ENCODE peak calls at places on chromosomes 1 and 21, in nine cellular contexts. B is MM.1S; T is NCI-H2029; F is AG04450; A is T1000; Z is amniotic stem cell; I is kidney glomerular epithelial cell; O is activated naive CD4-positive, alpha-beta T cell; E is prostate gland. P is an unnamed sample.
A peak's percentile ranks its signal among the peaks of the same experiment; 100 is the strongest.

GRCh38 chr1:38758824-38759223 is 100.7 kb downstream of the RRAGC start:
- DNase-seq in A (no peak), E (no peak), I (no peak), B (no peak), O (no peak), Z (no peak), F (no peak), T (peak; percentile 71), P (no peak)

GRCh38 chr1:205357567-205357966 is 845 bp upstream of the KLHDC8A start:
- DNase-seq in I (no peak), O (no peak), E (no peak), B (no peak), A (no peak), Z (no peak), T (no peak), F (no peak), P (no peak)

GRCh38 chr1:203754455-203754864 is 10.5 kb upstream of the LAX1 start:
- DNase-seq in F (no peak), T (no peak), I (no peak), Z (no peak), E (no peak), A (no peak), B (peak; percentile 93), O (no peak), P (no peak)

GRCh38 chr1:179881642-179882252 is 338 bp upstream of the TOR1AIP1 start:
- DNase-seq in A (no peak), I (peak; percentile 85), O (no peak), B (no peak), F (peak; percentile 85), E (peak; percentile 90), Z (peak; percentile 57), T (peak; percentile 67), P (peak; percentile 88)

GRCh38 chr1:227561303-227561702 is 2.1 kb upstream of the ZNF678 start:
- DNase-seq in F (no peak), T (no peak), O (no peak), I (no peak), E (no peak), Z (no peak), A (no peak), B (no peak), P (no peak)

GRCh38 chr21:45950740-45951515 is 30.6 kb upstream of the COL6A1 start:
- DNase-seq in T (no peak), I (peak; percentile 67), E (peak; percentile 44), F (no peak), B (no peak), Z (no peak), A (no peak), O (no peak), P (peak; percentile 53)

GRCh38 chr1:50268049-50268448 is 155.2 kb downstream of the DMRTA2 start:
- DNase-seq in E (no peak), Z (no peak), I (peak; percentile 57), F (no peak), B (peak; percentile 47), T (no peak), A (no peak), O (no peak), P (peak; percentile 14)

GRCh38 chr1:19448491-19449439 is 36.6 kb downstream of the CAPZB start:
- DNase-seq in B (no peak), F (peak; percentile 85), I (peak; percentile 95), O (no peak), A (peak; percentile 78), T (no peak), Z (peak; percentile 90), E (no peak), P (peak; percentile 63)

GRCh38 chr21:45502006-45502345 is 40.3 kb downstream of the SLC19A1 start:
- DNase-seq in E (no peak), B (no peak), F (no peak), T (no peak), O (no peak), A (no peak), I (no peak), Z (no peak), P (no peak)

GRCh38 chr1:146012703-146013565 is 8.6 kb downstream of the HJV start:
- DNase-seq in O (peak; percentile 7), B (peak; percentile 81), A (peak; percentile 28), E (peak; percentile 61), I (peak; percentile 65), F (peak; percentile 57), T (peak; percentile 59), Z (peak; percentile 90), P (peak; percentile 72)

GRCh38 chr1:47477595-47478080 is 39.8 kb downstream of the FOXD2 start:
- DNase-seq in I (no peak), T (no peak), B (no peak), Z (no peak), F (no peak), O (no peak), E (peak; percentile 11), A (no peak), P (peak; percentile 78)

GRCh38 chr1:204975568-204976235 is 67.3 kb upstream of the CNTN2 start:
- DNase-seq in B (peak; percentile 53), T (peak; percentile 10), I (peak; percentile 21), F (no peak), O (peak; percentile 15), E (peak; percentile 29), Z (peak; percentile 13), A (peak; percentile 16), P (peak; percentile 55)

GRCh38 chr1:99943238-99943794 is 26.5 kb upstream of the SLC35A3 start:
- DNase-seq in I (no peak), Z (no peak), E (no peak), T (peak; percentile 34), A (no peak), F (peak; percentile 21), B (no peak), O (no peak), P (no peak)

GRCh38 chr1:244712669-244713068 is 59.7 kb downstream of the DESI2 start:
- DNase-seq in O (no peak), F (no peak), I (no peak), Z (no peak), B (no peak), E (no peak), T (no peak), A (no peak), P (no peak)

P was measured in mucosa of gallbladder.